ENCODE peak calls at places on chromosomes 16 and 17, in eight cellular contexts. K, M, F, Q, A, D, V and C are unnamed samples.

GRCh38 chr16:1981398-1981836 is at the start of gene NOXO1:
- DNase-seq in K (no peak), M (no peak), F (no peak), Q (no peak), A (no peak), D (no peak), V (no peak), C (no peak)

GRCh38 chr16:53372942-53373871 is 61.1 kb upstream of the RBL2 start:
- DNase-seq in K (peak), M (peak), F (no peak), Q (peak), A (no peak), D (no peak), V (no peak), C (no peak)

GRCh38 chr16:31474173-31474714 is 2.3 kb downstream of the TGFB1I1 start:
- DNase-seq in K (no peak), M (no peak), F (no peak), Q (no peak), A (peak), D (peak), V (no peak), C (no peak)

GRCh38 chr17:77501101-77501566 is 360.4 kb downstream of the SEC14L1 start:
- DNase-seq in K (no peak), M (peak), F (no peak), Q (no peak), A (no peak), D (no peak), V (no peak), C (no peak)

GRCh38 chr17:82808921-82809905 is 30.6 kb downstream of the ZNF750 start:
- DNase-seq in K (no peak), M (no peak), F (no peak), Q (no peak), A (no peak), D (no peak), V (no peak), C (no peak)

GRCh38 chr16:51267676-51268075 is 116.6 kb upstream of the SALL1 start:
- DNase-seq in K (no peak), M (no peak), F (no peak), Q (no peak), A (no peak), D (no peak), V (no peak), C (no peak)

GRCh38 chr17:19409509-19409908 is 1.5 kb upstream of the RNF112 start:
- DNase-seq in K (no peak), M (no peak), F (no peak), Q (no peak), A (peak), D (no peak), V (peak), C (no peak)

GRCh38 chr16:11632455-11632921 is 35.8 kb upstream of the SNN start:
- DNase-seq in K (no peak), M (no peak), F (no peak), Q (no peak), A (no peak), D (peak), V (no peak), C (no peak)

GRCh38 chr16:10817963-10818941 is at the start of gene TVP23A:
- DNase-seq in K (no peak), M (no peak), F (no peak), Q (no peak), A (no peak), D (peak), V (peak), C (no peak)

GRCh38 chr17:42387663-42388380 is 420 bp downstream of the STAT3 start:
- DNase-seq in K (no peak), M (no peak), F (no peak), Q (peak), A (no peak), D (no peak), V (no peak), C (no peak)

GRCh38 chr17:46046957-46047356 is 47.9 kb downstream of the STH start:
- DNase-seq in K (no peak), M (no peak), F (no peak), Q (no peak), A (no peak), D (no peak), V (no peak), C (no peak)

GRCh38 chr17:31581022-31581483 is 189.6 kb downstream of the RAB11FIP4 start:
- DNase-seq in K (no peak), M (no peak), F (no peak), Q (peak), A (no peak), D (peak), V (peak), C (peak)

GRCh38 chr16:15427648-15428239 is 6.6 kb upstream of the BMERB1 start:
- DNase-seq in K (peak), M (peak), F (peak), Q (peak), A (no peak), D (peak), V (peak), C (peak)

GRCh38 chr16:5034167-5034523 is 410 bp upstream of the NAGPA start:
- DNase-seq in K (no peak), M (no peak), F (no peak), Q (no peak), A (no peak), D (no peak), V (no peak), C (no peak)

GRCh38 chr16:11658896-11659708 is 9.2 kb upstream of the SNN start:
- DNase-seq in K (peak), M (no peak), F (no peak), Q (no peak), A (no peak), D (peak), V (no peak), C (no peak)

GRCh38 chr16:19512297-19512696 is 9.6 kb downstream of the GDE1 start:
- DNase-seq in K (no peak), M (no peak), F (no peak), Q (no peak), A (no peak), D (no peak), V (no peak), C (no peak)

GRCh38 chr16:80968386-80969113 is 38.1 kb downstream of the CMC2 start:
- DNase-seq in K (no peak), M (no peak), F (no peak), Q (no peak), A (peak), D (no peak), V (no peak), C (no peak)

GRCh38 chr16:86982912-86983311 is 334.3 kb downstream of the C16orf95 start:
- DNase-seq in K (no peak), M (no peak), F (no peak), Q (no peak), A (no peak), D (no peak), V (no peak), C (no peak)

GRCh38 chr16:72901012-72901411 is 146.9 kb downstream of the ZFHX3 start:
- DNase-seq in K (no peak), M (no peak), F (no peak), Q (no peak), A (no peak), D (no peak), V (no peak), C (no peak)

GRCh38 chr17:2532146-2532720 is 20.5 kb upstream of the METTL16 start:
- DNase-seq in K (no peak), M (no peak), F (no peak), Q (no peak), A (no peak), D (no peak), V (no peak), C (no peak)

GRCh38 chr17:1315409-1315808 is 35.9 kb downstream of the TRARG1 start:
- DNase-seq in K (no peak), M (no peak), F (no peak), Q (no peak), A (no peak), D (no peak), V (no peak), C (no peak)

GRCh38 chr17:82647593-82648164 is 565 bp downstream of the WDR45B start:
- DNase-seq in K (no peak), M (peak), F (no peak), Q (peak), A (no peak), D (no peak), V (no peak), C (no peak)

GRCh38 chr17:65163990-65164495 is 26.9 kb downstream of the RGS9 start:
- DNase-seq in K (no peak), M (no peak), F (peak), Q (peak), A (no peak), D (no peak), V (no peak), C (no peak)

GRCh38 chr17:81346090-81346907 is 49.0 kb upstream of the BAHCC1 start:
- DNase-seq in K (peak), M (peak), F (peak), Q (peak), A (no peak), D (peak), V (peak), C (peak)

GRCh38 chr16:51938861-51939260 is 608.1 kb downstream of the TOX3 start:
- DNase-seq in K (no peak), M (no peak), F (no peak), Q (no peak), A (no peak), D (no peak), V (no peak), C (no peak)

GRCh38 chr17:80154166-80154565 is 7.2 kb upstream of the EIF4A3 start:
- DNase-seq in K (no peak), M (no peak), F (no peak), Q (no peak), A (no peak), D (no peak), V (no peak), C (no peak)

GRCh38 chr16:50302472-50303005 is 36.2 kb downstream of the ADCY7 start:
- DNase-seq in K (no peak), M (no peak), F (no peak), Q (no peak), A (no peak), D (no peak), V (no peak), C (no peak)

GRCh38 chr17:42472709-42473521 is 14.2 kb downstream of the ATP6V0A1 start:
- DNase-seq in K (no peak), M (no peak), F (peak), Q (no peak), A (peak), D (no peak), V (no peak), C (no peak)

GRCh38 chr17:80984749-80985148 is 6.9 kb upstream of the CHMP6 start:
- DNase-seq in K (no peak), M (no peak), F (no peak), Q (no peak), A (peak), D (no peak), V (no peak), C (no peak)